ENCODE peak calls at places on chromosome 16, in seven cellular contexts. M is right lobe of liver, L is heart left ventricle, B is GM12878, U is IMR-90, C is uterus, Y is transverse colon. R is an unnamed sample.

GRCh38 chr16:87383522-87384161 is at the start of gene FBXO31:
- DNase-seq in M (peak; percentile 91), L (peak; percentile 87), B (peak; percentile 77), U (peak; percentile 94), C (peak; percentile 84), Y (peak; percentile 93), R (peak; percentile 94)

GRCh38 chr16:81740163-81740562 is 38.9 kb upstream of the PLCG2 start:
- DNase-seq in M (no peak), L (no peak), B (peak; percentile 68), U (no peak), C (no peak), Y (peak; percentile 56), R (peak; percentile 31)

GRCh38 chr16:26598061-26598460 is 468.7 kb upstream of the C16orf82 start:
- DNase-seq in M (no peak), L (no peak), B (no peak), U (no peak), C (no peak), Y (no peak), R (no peak)

GRCh38 chr16:85553436-85554113 is 59.5 kb upstream of the GSE1 start:
- DNase-seq in M (peak; percentile 88), L (peak; percentile 75), B (no peak), U (peak; percentile 34), C (peak; percentile 46), Y (peak; percentile 70), R (peak; percentile 84)

GRCh38 chr16:70380205-70380918 is 33.7 kb downstream of the DDX19A start:
- DNase-seq in M (peak; percentile 51), L (peak; percentile 57), B (no peak), U (peak; percentile 82), C (peak; percentile 33), Y (peak; percentile 59), R (peak; percentile 29)

GRCh38 chr16:15949210-15950166 is at the start of gene ABCC1:
- DNase-seq in M (peak; percentile 53), L (peak; percentile 33), B (no peak), U (no peak), C (peak; percentile 26), Y (peak; percentile 57), R (peak; percentile 60)

GRCh38 chr16:55622930-55623561 is 32.7 kb upstream of the SLC6A2 start:
- DNase-seq in M (peak; percentile 36), L (no peak), B (no peak), U (no peak), C (no peak), Y (no peak), R (peak; percentile 100)

GRCh38 chr16:69397821-69398521 is 12.2 kb upstream of the TERF2 start:
- DNase-seq in M (no peak), L (peak; percentile 48), B (peak; percentile 19), U (peak; percentile 78), C (peak; percentile 55), Y (no peak), R (peak; percentile 87)

GRCh38 chr16:53031323-53031942 is 21.3 kb downstream of the CHD9NB start:
- DNase-seq in M (no peak), L (no peak), B (no peak), U (no peak), C (no peak), Y (no peak), R (no peak)

GRCh38 chr16:49411121-49411970 is 37.7 kb downstream of the C16orf78 start:
- DNase-seq in M (no peak), L (no peak), B (no peak), U (no peak), C (no peak), Y (no peak), R (no peak)

GRCh38 chr16:8026450-8026849 is 563.9 kb downstream of the TMEM114 start:
- DNase-seq in M (no peak), L (no peak), B (no peak), U (no peak), C (no peak), Y (no peak), R (no peak)

GRCh38 chr16:11980167-11980844 is 3.8 kb downstream of the SNX29 start:
- DNase-seq in M (no peak), L (no peak), B (peak; percentile 85), U (no peak), C (no peak), Y (no peak), R (no peak)

GRCh38 chr16:477287-477686 is 50.2 kb upstream of the CAPN15 start:
- DNase-seq in M (peak; percentile 43), L (peak; percentile 51), B (no peak), U (no peak), C (no peak), Y (no peak), R (no peak)

DNA sequence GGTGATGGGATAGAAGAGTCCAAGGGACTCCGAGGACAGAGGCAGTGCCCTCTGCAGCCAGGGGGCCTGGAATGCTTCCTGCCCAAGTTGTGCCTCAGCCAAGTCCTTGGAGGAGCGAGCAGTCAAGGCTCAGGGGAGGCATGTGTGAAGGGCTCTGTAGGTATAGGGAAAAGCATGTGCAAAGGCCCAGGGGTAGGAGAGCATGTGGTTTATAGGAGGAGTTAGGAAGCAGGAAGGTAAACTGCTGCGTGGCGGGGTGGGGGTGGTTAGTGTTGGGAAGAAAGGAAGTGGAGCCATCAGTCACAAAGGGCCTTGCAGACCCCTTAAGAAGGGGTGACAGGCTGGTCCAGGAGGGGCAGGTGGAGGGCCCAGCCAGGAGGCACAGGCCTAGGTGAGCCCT is 7.2 kb downstream of the POLR3E start:
- DNase-seq in M (no peak), L (no peak), B (no peak), U (no peak), C (no peak), Y (no peak), R (no peak)
- TF ChIP-seq POLR2A in M (no peak), L (no peak), B (no peak), U (no peak), C (no peak), Y (no peak), R (no peak)

DNA sequence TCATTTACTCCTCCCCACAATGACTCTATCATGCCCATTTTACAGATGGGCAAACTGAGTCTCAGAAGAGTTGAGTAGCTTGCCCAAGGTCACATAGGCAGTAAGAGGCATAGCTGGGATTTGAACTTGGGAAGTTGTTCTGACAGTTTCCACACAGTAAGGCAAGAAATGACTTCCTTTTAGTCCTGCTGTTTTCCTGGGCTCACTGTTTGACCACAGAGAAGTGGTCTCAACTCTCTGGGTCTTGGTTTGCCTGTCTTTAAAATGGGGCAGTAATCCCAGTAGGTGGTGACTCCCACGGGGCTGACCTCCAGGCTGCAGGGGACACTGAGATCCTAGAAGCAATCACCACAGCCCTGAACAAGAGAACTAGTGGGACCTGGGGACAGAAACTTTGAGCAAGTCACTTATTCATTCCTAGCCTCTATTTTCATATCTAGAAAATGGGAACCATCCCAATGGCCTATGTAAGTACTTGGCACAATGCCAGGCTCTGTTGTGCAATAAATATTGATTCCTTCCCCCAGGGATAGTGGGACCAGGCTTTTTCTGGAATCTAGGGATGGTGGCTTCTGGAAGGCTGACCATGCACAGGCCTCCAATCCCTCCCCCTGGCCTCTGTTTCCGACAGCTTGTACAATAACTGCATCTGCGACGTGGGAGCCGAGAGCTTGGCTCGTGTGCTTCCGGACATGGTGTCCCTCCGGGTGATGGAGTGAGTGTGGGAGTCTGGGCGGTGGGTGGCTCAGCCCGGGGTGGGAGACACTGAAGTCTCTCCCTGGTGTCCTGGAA is 20.5 kb downstream of the DEXI start:
- DNase-seq in M (no peak), L (no peak), B (no peak), U (no peak), C (no peak), Y (no peak), R (no peak)
- TF ChIP-seq POLR2A in M (no peak), L (no peak), B (no peak), U (no peak), C (no peak), Y (no peak), R (no peak)

DNA sequence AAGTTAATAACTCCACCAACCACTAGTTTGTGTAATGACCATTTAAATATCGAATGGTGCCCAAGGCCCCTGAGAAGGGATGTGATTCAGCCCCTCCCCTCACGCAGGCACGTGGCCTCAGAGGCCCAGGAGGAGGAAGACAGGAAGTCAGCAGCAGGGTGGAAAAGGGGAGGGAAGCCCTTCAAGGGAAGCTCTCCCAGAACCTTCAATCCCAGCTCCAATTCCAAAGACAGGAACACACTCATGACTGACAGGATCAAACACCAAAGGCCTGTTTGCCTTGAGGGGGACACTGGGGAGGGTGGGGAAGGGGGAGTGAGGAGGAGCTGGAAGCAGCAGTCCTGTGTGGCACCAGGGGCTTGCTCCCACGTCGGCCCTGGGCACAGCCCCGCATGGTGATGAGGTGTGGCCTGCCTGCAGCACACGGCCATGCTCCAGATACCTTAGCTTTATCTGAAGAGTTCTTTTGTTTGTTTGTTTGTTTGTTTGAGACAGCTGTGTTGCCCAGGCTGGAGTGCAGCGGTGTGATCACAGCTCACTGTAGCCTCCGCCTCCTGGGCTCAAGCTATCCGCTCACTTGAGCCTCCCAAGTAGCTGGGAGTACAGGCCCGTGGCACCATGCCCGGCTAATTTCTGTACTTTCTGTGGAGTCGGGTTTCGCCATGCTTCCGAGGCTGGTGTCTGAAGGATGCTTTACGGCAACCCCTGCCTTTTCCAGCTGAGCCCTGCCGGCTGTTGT is 105.0 kb downstream of the ZNF778 start:
- DNase-seq in M (peak; percentile 23), L (peak; percentile 57), B (no peak), U (peak; percentile 82), C (peak; percentile 62), Y (no peak), R (peak; percentile 74)
- TF ChIP-seq POLR2A in M (no peak), L (no peak), B (no peak), U (no peak), C (no peak), Y (no peak), R (no peak)

DNA sequence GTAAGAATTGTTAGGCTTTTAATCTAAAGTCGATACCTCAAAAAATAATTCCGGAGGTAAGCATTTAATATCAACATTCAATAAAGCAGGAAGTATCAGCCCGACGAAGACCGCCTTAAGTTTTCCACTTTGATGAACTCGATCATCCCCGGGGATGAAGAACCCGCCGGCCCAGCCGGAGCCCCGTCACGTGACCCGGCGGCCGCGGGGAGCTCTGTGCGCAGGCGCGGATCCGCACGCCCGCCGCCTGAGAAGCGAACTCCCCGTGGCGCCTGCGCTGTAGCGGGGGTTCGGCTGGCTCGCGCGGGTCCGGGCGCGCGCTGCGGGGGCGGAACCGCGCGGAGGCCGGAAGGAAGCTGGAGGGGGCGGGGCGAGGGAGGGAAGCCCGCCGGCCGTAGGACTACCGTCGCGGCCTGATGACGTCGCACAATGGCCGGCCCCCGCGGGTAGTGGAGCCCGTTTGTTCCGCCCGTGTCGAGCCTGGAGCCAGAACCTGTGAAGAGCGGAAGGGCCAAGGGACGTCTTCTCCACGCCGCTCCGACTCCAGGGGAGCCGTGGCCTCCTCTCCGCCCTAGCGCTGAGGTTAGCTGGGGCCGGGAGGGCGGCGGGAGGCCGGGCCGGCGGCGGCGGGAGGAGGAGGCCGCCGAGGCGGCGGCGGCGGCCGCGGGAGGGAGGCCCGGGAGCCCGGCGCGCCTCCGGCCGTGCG is at the start of gene ZC3H18:
- DNase-seq in M (peak; percentile 98), L (peak; percentile 97), B (peak; percentile 68), U (peak; percentile 92), C (peak; percentile 95), Y (peak; percentile 98), R (peak; percentile 91)
- TF ChIP-seq POLR2A in M (peak; percentile 51), L (no peak), B (peak; percentile 92), U (peak; percentile 83), C (peak; percentile 59), Y (peak; percentile 59), R (peak; percentile 80)

GRCh38 chr16:88681709-88682451 is 4.4 kb downstream of the SNAI3 start:
- DNase-seq in M (no peak), L (peak; percentile 59), B (peak; percentile 84), U (peak; percentile 15), C (no peak), Y (peak; percentile 82), R (no peak)
- TF ChIP-seq POLR2A in M (no peak), L (no peak), B (peak; percentile 78), U (no peak), C (no peak), Y (no peak), R (peak; percentile 29)

R was measured in HepG2.